ENCODE peak calls at places on chromosome 17, in seven cellular contexts. O is CD8-positive, alpha-beta T cell; G is transverse colon; A is osteoblast; D is testis; X is Karpas-422; Z is heart right ventricle. K is an unnamed sample.

GRCh38 chr17:39243155-39243554 is 17.4 kb upstream of the STAC2 start:
- DNase-seq in G (no peak), X (no peak), D (no peak), Z (no peak), A (peak; percentile 27), O (no peak), K (no peak)

GRCh38 chr17:76145231-76146052 is 4.4 kb upstream of the FOXJ1 start:
- DNase-seq in G (peak; percentile 47), D (no peak), Z (no peak), A (no peak), O (peak; percentile 56), X (no peak), K (peak; percentile 49)

GRCh38 chr17:64343833-64344637 is 46.6 kb downstream of the PECAM1 start:
- DNase-seq in X (no peak), Z (peak; percentile 81), O (no peak), A (peak; percentile 94), D (peak; percentile 47), G (peak; percentile 55), K (peak; percentile 95)

GRCh38 chr17:8223356-8224063 is 13.1 kb upstream of the AURKB start:
- DNase-seq in Z (peak; percentile 64), D (peak; percentile 56), G (peak; percentile 74), A (peak; percentile 60), O (peak; percentile 54), X (peak; percentile 93), K (peak; percentile 53)

GRCh38 chr17:19833914-19834313 is 33.8 kb downstream of the ULK2 start:
- DNase-seq in D (no peak), O (no peak), Z (no peak), X (no peak), A (no peak), G (no peak), K (no peak)

GRCh38 chr17:66716236-66717026 is 118.5 kb upstream of the CACNG5 start:
- DNase-seq in X (no peak), A (no peak), Z (no peak), O (no peak), G (no peak), D (no peak), K (peak; percentile 36)

GRCh38 chr17:58277726-58278595 is 2.8 kb downstream of the MPO start:
- DNase-seq in Z (no peak), G (no peak), A (peak; percentile 77), O (no peak), D (no peak), X (no peak), K (no peak)

GRCh38 chr17:81567191-81567590 is 15.0 kb upstream of the FAAP100 start:
- DNase-seq in A (no peak), G (no peak), X (no peak), D (no peak), O (no peak), Z (no peak), K (no peak)

GRCh38 chr17:77131919-77132318 is 8.8 kb upstream of the SEC14L1 start:
- DNase-seq in G (no peak), D (no peak), O (no peak), X (no peak), Z (no peak), A (no peak), K (no peak)

GRCh38 chr17:70110443-70110880 is 35.4 kb downstream of the KCNJ16 start:
- DNase-seq in Z (no peak), X (no peak), A (no peak), D (no peak), O (no peak), G (no peak), K (no peak)

GRCh38 chr17:4469552-4469951 is 29.1 kb upstream of the SPNS2 start:
- DNase-seq in Z (no peak), D (no peak), A (no peak), X (no peak), O (no peak), G (no peak), K (no peak)

GRCh38 chr17:6684460-6684783 is 28.7 kb downstream of the SLC13A5 start:
- DNase-seq in Z (no peak), D (no peak), G (no peak), X (no peak), A (no peak), O (no peak), K (no peak)

GRCh38 chr17:27533874-27534815 is 77.9 kb downstream of the KSR1 start:
- DNase-seq in Z (no peak), X (no peak), G (peak; percentile 33), D (no peak), A (peak; percentile 96), O (no peak), K (peak; percentile 66)

GRCh38 chr17:83054518-83055125 is 24.8 kb upstream of the METRNL start:
- DNase-seq in X (no peak), Z (no peak), A (peak; percentile 19), D (no peak), O (peak; percentile 4), G (no peak), K (no peak)

DNA sequence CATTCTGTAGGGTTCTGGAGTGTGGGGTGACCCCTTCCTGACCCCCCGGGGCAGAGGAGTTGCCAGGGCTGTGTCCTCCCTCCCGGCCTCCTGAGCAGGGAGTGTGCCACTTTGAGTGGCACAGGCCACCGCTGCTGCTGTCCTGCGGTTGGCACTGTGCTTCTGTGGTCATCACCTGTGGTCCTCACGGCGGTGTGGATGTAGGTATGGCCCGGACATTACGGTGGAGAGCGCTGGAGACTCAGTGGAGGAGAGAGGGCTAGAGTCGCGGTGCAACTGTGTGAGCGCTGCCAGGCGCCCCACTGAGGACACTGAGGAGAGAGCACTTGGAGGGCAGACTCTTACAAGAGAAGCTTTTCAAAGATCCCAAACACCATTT is 39.1 kb downstream of the PGS1 start:
- DNase-seq in O (no peak), D (no peak), A (no peak), Z (no peak), X (no peak), G (no peak), K (no peak)
- H3K4me1 ChIP-seq in O (peaks cover 47% of the 10 kb centered on the region), D (peaks cover 21% of the 10 kb centered on the region), A (peaks cover 34% of the 10 kb centered on the region), Z (peaks cover 100% of the 10 kb centered on the region), X (no peaks in the 10 kb centered on the region), G (peaks cover 14% of the 10 kb centered on the region), K (peaks cover 56% of the 10 kb centered on the region)

GRCh38 chr17:33725675-33726271 is 432.7 kb upstream of the ASIC2 start:
- DNase-seq in X (peak; percentile 61), D (peak; percentile 54), O (no peak), G (peak; percentile 24), Z (peak; percentile 29), A (peak; percentile 72), K (peak; percentile 60)
- H3K27ac ChIP-seq in X (no peak overlapping the region), D (no peak overlapping the region), O (no peak overlapping the region), G (no peak overlapping the region), Z (no peak overlapping the region), A (no peak overlapping the region), K (no peak overlapping the region)

GRCh38 chr17:41797377-41797776 is 10.9 kb upstream of the JUP start:
- DNase-seq in X (no peak), G (no peak), A (peak; percentile 15), D (no peak), O (no peak), Z (no peak), K (no peak)
- H3K4me1 ChIP-seq in X (no peaks in the 10 kb centered on the region), G (peaks cover 25% of the 10 kb centered on the region), A (peaks cover 14% of the 10 kb centered on the region), D (peaks cover 24% of the 10 kb centered on the region), O (peaks cover 5% of the 10 kb centered on the region), Z (peaks cover 43% of the 10 kb centered on the region), K (peaks cover 41% of the 10 kb centered on the region)

DNA sequence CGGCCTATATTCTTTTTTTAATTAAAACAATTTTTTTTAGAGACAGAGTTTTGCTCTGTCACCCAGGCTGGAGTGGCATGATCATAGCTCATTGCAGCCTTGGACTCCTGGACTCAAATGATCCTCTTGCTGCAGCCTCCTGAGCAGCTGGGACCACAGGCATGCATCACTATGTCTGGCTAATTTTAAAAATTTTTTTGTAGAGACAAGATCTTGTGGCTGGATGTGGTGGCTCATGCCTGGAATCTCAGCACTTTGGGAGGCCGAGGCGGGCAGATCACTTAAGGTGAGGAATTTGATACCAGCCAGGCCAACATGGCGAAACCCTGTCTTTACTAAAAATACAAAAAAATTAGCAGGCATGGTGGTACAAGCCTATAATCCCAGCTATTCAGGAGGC is 54.8 kb upstream of the MSI2 start:
- DNase-seq in D (no peak), O (no peak), G (no peak), A (no peak), X (no peak), Z (no peak), K (no peak)
- H3K27ac ChIP-seq in D (no peak overlapping the region), O (no peak overlapping the region), G (no peak overlapping the region), A (no peak overlapping the region), X (no peak overlapping the region), Z (no peak overlapping the region), K (no peak overlapping the region)

GRCh38 chr17:79417589-79417988 is 193.3 kb downstream of the RBFOX3 start:
- DNase-seq in D (no peak), Z (no peak), X (no peak), A (no peak), O (no peak), G (no peak), K (no peak)

GRCh38 chr17:79423811-79424465 is 186.9 kb downstream of the RBFOX3 start:
- DNase-seq in Z (no peak), X (no peak), O (no peak), G (no peak), A (no peak), D (no peak), K (no peak)

GRCh38 chr17:79422236-79422635 is 188.6 kb downstream of the RBFOX3 start:
- DNase-seq in D (no peak), X (no peak), Z (no peak), G (no peak), O (no peak), A (no peak), K (no peak)

GRCh38 chr17:79424471-79425185 is 186.2 kb downstream of the RBFOX3 start:
- DNase-seq in D (no peak), X (no peak), O (no peak), Z (no peak), A (no peak), G (no peak), K (no peak)

DNA sequence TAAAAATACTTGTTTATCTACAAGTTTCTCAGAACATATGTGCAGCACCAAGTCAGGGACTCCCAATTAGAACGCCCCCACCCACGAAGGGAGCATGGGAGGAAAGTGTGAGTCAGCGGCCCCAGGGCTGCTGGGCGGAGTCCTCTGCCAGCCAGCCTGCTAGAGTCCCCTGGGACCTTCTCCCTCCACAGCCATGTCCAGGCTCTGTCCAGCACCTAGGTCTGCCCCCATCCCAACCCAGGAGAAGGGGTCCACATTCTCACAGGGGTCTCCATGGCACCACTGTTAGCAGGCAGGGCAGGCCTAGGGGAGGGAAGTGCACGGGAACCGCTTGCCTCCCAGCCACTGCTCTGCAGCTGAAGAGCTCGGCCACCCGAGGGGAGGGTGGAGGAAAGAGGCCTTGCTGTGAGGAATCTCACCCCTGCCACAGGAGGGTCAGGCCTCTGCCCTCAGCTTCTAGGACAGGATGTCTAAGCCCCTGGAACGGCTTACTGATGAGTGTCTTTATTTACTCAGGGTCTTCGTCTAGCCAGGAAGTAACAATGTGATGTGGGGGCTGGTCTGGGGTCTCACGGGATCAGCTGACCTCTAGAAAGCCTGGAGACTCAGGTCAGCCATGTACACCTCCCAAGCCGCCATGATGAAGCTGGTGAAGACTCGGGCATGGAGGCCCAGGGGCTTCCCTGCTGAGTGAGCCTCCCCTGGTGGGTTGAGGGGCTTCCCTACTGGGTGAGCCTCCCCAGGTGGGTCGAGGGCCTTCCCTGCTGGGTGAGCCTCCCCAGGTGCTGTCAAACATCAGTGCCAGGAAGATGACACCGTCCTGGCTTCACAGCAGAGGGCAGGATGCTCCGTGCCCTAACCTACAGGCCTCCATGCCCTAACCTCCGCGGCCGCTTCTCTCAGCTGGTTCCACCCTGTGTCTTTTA is 190.3 kb downstream of the RBFOX3 start:
- DNase-seq in Z (no peak), X (no peak), G (no peak), A (peak; percentile 91), O (no peak), D (no peak), K (peak; percentile 12)
- H3K4me1 ChIP-seq in Z (no peaks in the 10 kb centered on the region), X (no peaks in the 10 kb centered on the region), G (no peaks in the 10 kb centered on the region), A (no peaks in the 10 kb centered on the region), O (no peaks in the 10 kb centered on the region), D (no peaks in the 10 kb centered on the region), K (no peaks in the 10 kb centered on the region)

K was measured in cardiac muscle cell.